ENCODE peak calls at places on chromosomes 3 and 15, in ten cellular contexts. D is GM12865, M is fibroblast of mammary gland, W is GM06990, T is MM.1S, R is SK-N-SH, Q is neural crest cell, J is coronary artery, I is astrocyte of the spinal cord, V is DND-41. U is an unnamed sample.

GRCh38 chr3:155747867-155748266 is 3.0 kb upstream of the PLCH1 start:
- DNase-seq in J (no peak), R (no peak), M (no peak), T (no peak), W (no peak), D (no peak), Q (no peak), V (no peak), I (no peak), U (no peak)

GRCh38 chr15:70555713-70556112 is 207.6 kb downstream of the UACA start:
- DNase-seq in V (peak), M (no peak), I (no peak), T (no peak), W (no peak), R (no peak), J (peak), Q (no peak), D (peak), U (no peak)

GRCh38 chr15:31070867-31071266 is 30.7 kb downstream of the TRPM1 start:
- DNase-seq in I (no peak), T (no peak), J (no peak), V (no peak), R (no peak), D (no peak), M (no peak), W (no peak), Q (no peak), U (no peak)

GRCh38 chr15:75123395-75123794 is 78.3 kb upstream of the C15orf39 start:
- DNase-seq in W (no peak), M (peak), V (no peak), Q (no peak), R (no peak), D (no peak), J (no peak), T (no peak), I (peak), U (no peak)

GRCh38 chr3:40086890-40087884 is 222.3 kb upstream of the EIF1B start:
- DNase-seq in Q (no peak), M (no peak), D (no peak), I (no peak), R (no peak), T (no peak), J (no peak), W (no peak), V (no peak), U (no peak)

GRCh38 chr3:135125171-135125801 is 330.2 kb downstream of the EPHB1 start:
- DNase-seq in M (peak), V (peak), T (peak), Q (peak), I (peak), W (no peak), D (peak), J (no peak), R (no peak), U (peak)

GRCh38 chr3:184952671-184953070 is 140.7 kb downstream of the VPS8 start:
- DNase-seq in D (no peak), M (peak), R (no peak), V (no peak), Q (no peak), J (no peak), W (no peak), T (peak), I (no peak), U (no peak)

GRCh38 chr3:71831599-71831998 is 46.7 kb upstream of the PROK2 start:
- DNase-seq in M (peak), J (no peak), R (no peak), Q (no peak), T (no peak), V (no peak), D (no peak), W (no peak), I (no peak), U (no peak)

GRCh38 chr15:31326729-31327673 is at the start of gene KLF13:
- DNase-seq in J (peak), V (no peak), T (no peak), I (peak), Q (no peak), R (peak), M (peak), W (no peak), D (no peak), U (no peak)

GRCh38 chr15:74627766-74628165 is 12.1 kb downstream of the CLK3 start:
- DNase-seq in V (no peak), J (no peak), M (no peak), R (no peak), Q (no peak), T (no peak), W (no peak), I (no peak), D (no peak), U (no peak)

GRCh38 chr15:52011711-52012144 is 7.3 kb upstream of the MAPK6 start:
- DNase-seq in T (no peak), W (no peak), J (no peak), M (no peak), D (peak), V (no peak), Q (no peak), I (no peak), R (no peak), U (no peak)

GRCh38 chr3:17003457-17003856 is 118.7 kb downstream of the PLCL2 start:
- DNase-seq in Q (no peak), T (no peak), W (no peak), M (no peak), D (no peak), R (no peak), J (no peak), V (no peak), I (no peak), U (no peak)

GRCh38 chr3:164199982-164200823 is 878.1 kb downstream of the SI start:
- DNase-seq in D (no peak), M (no peak), Q (no peak), R (no peak), I (no peak), V (no peak), W (no peak), T (no peak), J (no peak), U (no peak)

GRCh38 chr3:136891934-136892855 is 30.2 kb downstream of the NCK1 start:
- DNase-seq in T (no peak), Q (no peak), I (no peak), M (no peak), R (no peak), W (no peak), V (no peak), J (no peak), D (no peak), U (no peak)

GRCh38 chr15:78830514-78831228 is 19.4 kb upstream of the ADAMTS7 start:
- DNase-seq in I (no peak), W (peak), M (no peak), J (no peak), T (no peak), R (no peak), Q (no peak), V (no peak), D (peak), U (no peak)

GRCh38 chr3:108088697-108089096 is 2.1 kb downstream of the CD47 start:
- DNase-seq in R (no peak), Q (no peak), J (no peak), M (peak), I (peak), W (peak), T (peak), V (peak), D (peak), U (no peak)

GRCh38 chr3:183825380-183826161 is at the start of gene MAP6D1:
- DNase-seq in D (peak), W (peak), J (no peak), T (no peak), I (peak), V (peak), Q (peak), R (peak), M (peak), U (peak)
- TF ChIP-seq CTCF in D (peak), W (peak), J (no peak), T (no peak), I (peak), V (no peak), Q (peak), R (peak), M (no peak), U (peak)

GRCh38 chr3:85785766-85786165 is 827.0 kb downstream of the CADM2 start:
- DNase-seq in I (no peak), M (peak), Q (no peak), W (no peak), J (no peak), D (no peak), R (no peak), T (no peak), V (no peak), U (no peak)
- TF ChIP-seq CTCF in I (no peak), M (no peak), Q (no peak), W (no peak), J (no peak), D (no peak), R (no peak), T (no peak), V (no peak), U (no peak)

GRCh38 chr3:123025642-123026521 is 1.7 kb downstream of the SEMA5B start:
- DNase-seq in J (peak), M (no peak), W (no peak), V (no peak), R (peak), I (no peak), D (no peak), Q (peak), T (no peak), U (no peak)

GRCh38 chr3:123026551-123027291 is 842 bp downstream of the SEMA5B start:
- DNase-seq in V (no peak), J (no peak), W (no peak), T (no peak), Q (peak), I (no peak), M (no peak), R (peak), D (no peak), U (peak)

GRCh38 chr3:123031051-123031450 is 3.5 kb upstream of the SEMA5B start:
- DNase-seq in W (no peak), I (no peak), M (no peak), V (no peak), Q (no peak), D (no peak), R (no peak), J (no peak), T (no peak), U (no peak)

GRCh38 chr3:123027292-123028232 is at the start of gene SEMA5B:
- DNase-seq in J (no peak), W (peak), R (peak), V (peak), I (no peak), Q (peak), M (no peak), D (no peak), T (peak), U (peak)

GRCh38 chr3:123028233-123028828 is 768 bp upstream of the SEMA5B start:
- DNase-seq in W (peak), R (peak), Q (peak), J (no peak), V (peak), I (peak), T (peak), D (peak), M (peak), U (no peak)
- TF ChIP-seq CTCF in W (peak), R (peak), Q (peak), J (no peak), V (peak), I (peak), T (peak), D (peak), M (peak), U (peak)

GRCh38 chr3:195889843-195890407 is 18.4 kb downstream of the TNK2 start:
- DNase-seq in J (no peak), M (no peak), D (no peak), W (no peak), Q (no peak), V (no peak), I (no peak), R (no peak), T (no peak), U (no peak)
- TF ChIP-seq CTCF in J (no peak), M (no peak), D (no peak), W (peak), Q (no peak), V (no peak), I (no peak), R (no peak), T (no peak), U (no peak)

GRCh38 chr3:64687781-64688515 is at the start of gene ADAMTS9:
- DNase-seq in D (no peak), R (peak), I (peak), W (no peak), J (peak), T (no peak), Q (peak), M (peak), V (no peak), U (peak)
- TF ChIP-seq CTCF in D (no peak), R (no peak), I (no peak), W (no peak), J (no peak), T (no peak), Q (peak), M (no peak), V (no peak), U (no peak)

DNA sequence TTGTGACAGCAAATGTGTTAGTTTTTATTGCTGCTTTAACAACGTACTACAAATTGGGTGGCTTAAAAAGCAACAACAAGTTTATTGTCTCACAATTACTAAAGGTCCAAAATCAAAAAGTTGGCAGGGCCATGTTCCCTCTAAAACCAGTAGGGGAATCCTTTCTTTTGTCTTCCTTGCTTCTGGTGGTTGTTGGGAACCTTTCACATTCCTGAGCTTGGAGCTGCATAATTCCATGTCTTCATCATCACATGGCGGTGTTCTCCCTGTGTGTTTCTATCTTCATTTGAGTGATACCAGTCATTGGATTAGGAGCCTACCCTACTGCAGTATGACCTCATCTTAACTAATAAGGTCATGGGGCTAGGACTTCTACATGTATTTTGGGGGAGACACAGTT is 7.4 kb downstream of the SPRED1 start:
- DNase-seq in R (no peak), W (no peak), I (no peak), V (no peak), D (no peak), T (no peak), M (peak), Q (no peak), J (no peak), U (no peak)
- TF ChIP-seq CTCF in R (no peak), W (no peak), I (no peak), V (no peak), D (no peak), T (no peak), M (no peak), Q (no peak), J (no peak), U (no peak)

DNA sequence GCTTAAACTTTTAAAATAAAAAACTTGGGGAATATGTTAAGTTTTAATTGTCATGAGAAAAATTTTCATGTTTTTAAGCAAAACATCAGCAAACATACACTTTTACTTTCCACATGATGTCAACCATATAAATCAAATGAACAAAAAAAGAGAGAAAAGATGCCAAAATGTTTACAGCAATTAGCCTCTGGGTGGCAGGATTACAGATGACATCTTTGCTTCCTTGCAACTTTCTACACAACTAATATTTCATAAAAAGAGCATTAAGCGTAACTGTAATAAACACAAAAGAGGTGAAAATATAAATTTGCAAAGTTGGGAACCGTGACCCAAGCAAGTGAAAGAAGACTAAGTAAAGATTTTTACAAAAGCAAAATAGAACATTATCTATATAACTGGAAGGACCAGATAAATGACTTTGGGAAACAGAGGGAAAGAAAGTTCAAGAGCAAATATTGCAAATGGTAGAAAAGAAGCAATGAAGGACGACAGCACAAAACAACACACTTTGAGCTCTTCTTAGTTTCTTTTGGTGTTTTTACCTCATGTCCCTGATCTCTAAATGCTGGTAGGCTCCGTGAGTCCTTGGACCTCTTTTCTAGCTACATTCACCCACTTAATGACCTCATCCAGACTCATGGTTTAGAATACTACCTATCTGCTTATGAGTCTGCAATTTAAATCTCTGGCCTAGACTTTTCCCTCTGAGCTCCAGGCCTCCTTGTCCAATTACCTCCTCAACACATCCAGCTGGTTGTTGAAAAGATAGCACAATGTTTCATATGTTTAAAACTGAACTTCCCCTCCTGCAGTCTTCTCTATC is 9.4 kb downstream of the TP53BP1 start:
- DNase-seq in D (peak), W (no peak), I (no peak), M (peak), J (no peak), V (no peak), R (peak), T (no peak), Q (no peak), U (no peak)
- TF ChIP-seq CTCF in D (peak), W (peak), I (peak), M (peak), J (no peak), V (peak), R (peak), T (peak), Q (peak), U (no peak)

DNA sequence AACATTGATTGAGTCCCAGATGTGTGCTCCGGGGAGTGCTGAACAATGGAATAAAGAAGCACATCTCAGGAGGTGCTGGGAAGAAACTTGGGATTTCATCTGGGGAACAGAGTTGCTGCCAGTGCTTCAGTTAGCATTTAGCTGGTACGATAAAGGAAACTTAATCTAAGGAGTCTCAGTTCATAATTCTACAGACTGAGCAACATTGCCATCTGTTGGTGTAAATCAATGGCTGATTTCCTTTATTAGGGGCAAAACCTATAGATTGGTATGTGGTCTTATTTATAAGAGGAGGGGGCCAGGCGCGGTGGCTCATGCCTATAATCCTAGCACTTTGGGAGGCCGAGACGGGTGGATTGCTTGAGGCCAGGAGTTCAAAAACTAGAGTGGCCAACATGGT is 8.9 kb downstream of the MKRN2OS start:
- DNase-seq in M (peak), R (no peak), V (no peak), J (no peak), I (peak), W (no peak), Q (no peak), D (no peak), T (no peak), U (no peak)
- TF ChIP-seq CTCF in M (peak), R (peak), V (peak), J (no peak), I (peak), W (no peak), Q (no peak), D (no peak), T (no peak), U (no peak)